ENCODE peak calls at places on chromosomes 4 and X, in ten cellular contexts. K is pancreas, E is IMR-90, I is left ventricle myocardium inferior, V is fibroblast of the aortic adventitia, W is neural crest cell, M is GM20000, Z is NB4, T is heart right ventricle, Q is B cell. P is an unnamed sample.

GRCh38 chrX:71143508-71143907 is 1.1 kb upstream of the NLGN3 start:
- DNase-seq in E (peak), I (peak), K (peak), M (no peak), Q (no peak), T (no peak), Z (no peak), W (no peak), V (peak), P (peak)

GRCh38 chr4:90449626-90450025 is 322.4 kb downstream of the CCSER1 start:
- DNase-seq in E (no peak), V (no peak), Z (no peak), T (no peak), I (no peak), W (no peak), M (no peak), Q (no peak), K (no peak), P (no peak)

GRCh38 chrX:130848763-130849162 is 54.2 kb downstream of the ENOX2 start:
- DNase-seq in E (no peak), Z (no peak), W (no peak), K (no peak), Q (no peak), T (no peak), M (peak), I (no peak), V (no peak), P (no peak)

GRCh38 chr4:140078366-140078765 is 75.6 kb downstream of the MAML3 start:
- DNase-seq in Z (no peak), K (no peak), V (peak), W (no peak), T (peak), E (peak), I (peak), M (no peak), Q (no peak), P (no peak)

GRCh38 chr4:23934915-23935314 is 45.1 kb upstream of the PPARGC1A start:
- DNase-seq in E (peak), Z (peak), Q (no peak), I (peak), M (no peak), K (peak), W (no peak), T (peak), V (peak), P (peak)

GRCh38 chr4:41878170-41878941 is 56.9 kb upstream of the TMEM33 start:
- DNase-seq in M (no peak), I (no peak), T (no peak), W (no peak), Z (no peak), Q (no peak), E (no peak), V (no peak), K (no peak), P (no peak)

GRCh38 chrX:48793935-48794334 is 7.5 kb downstream of the GATA1 start:
- DNase-seq in M (no peak), I (no peak), Q (no peak), K (no peak), W (no peak), E (no peak), T (no peak), V (no peak), Z (no peak), P (no peak)

GRCh38 chr4:16289872-16290554 is 63.7 kb upstream of the TAPT1 start:
- DNase-seq in Z (peak), V (peak), K (no peak), T (peak), E (peak), W (peak), Q (no peak), M (peak), I (no peak), P (no peak)

GRCh38 chr4:16750216-16750615 is 148.2 kb downstream of the LDB2 start:
- DNase-seq in I (no peak), K (no peak), E (no peak), Q (no peak), W (no peak), M (no peak), V (no peak), T (no peak), Z (no peak), P (no peak)

GRCh38 chr4:114178392-114178791 is 198.9 kb upstream of the ARSJ start:
- DNase-seq in Q (no peak), E (no peak), W (no peak), I (no peak), Z (no peak), V (no peak), K (no peak), T (no peak), M (no peak), P (no peak)

GRCh38 chrX:73728518-73729023 is 165.6 kb downstream of the CHIC1 start:
- DNase-seq in K (no peak), E (no peak), M (no peak), V (no peak), T (no peak), I (no peak), Z (no peak), W (no peak), Q (no peak), P (no peak)

GRCh38 chr4:106478152-106478551 is 109.6 kb upstream of the GIMD1 start:
- DNase-seq in Q (no peak), T (no peak), K (no peak), W (no peak), Z (no peak), V (no peak), I (no peak), M (no peak), E (no peak), P (no peak)

GRCh38 chr4:15001248-15001824 is 945 bp upstream of the CPEB2 start:
- DNase-seq in I (peak), T (peak), K (peak), W (peak), V (peak), Q (peak), E (peak), Z (peak), M (peak), P (peak)

GRCh38 chr4:86564795-86565194 is 29.3 kb upstream of the PTPN13 start:
- DNase-seq in M (no peak), I (no peak), T (no peak), K (no peak), Z (peak), V (no peak), W (no peak), E (no peak), Q (no peak), P (peak)

GRCh38 chr4:154004859-154005520 is 216.1 kb upstream of the SFRP2 start:
- DNase-seq in W (no peak), K (no peak), V (peak), Q (no peak), I (no peak), E (no peak), Z (no peak), M (no peak), T (no peak), P (no peak)

GRCh38 chr4:2337896-2338295 is 76.0 kb upstream of the MXD4 start:
- DNase-seq in Q (peak), T (no peak), I (no peak), Z (no peak), W (no peak), E (no peak), M (peak), V (no peak), K (peak), P (no peak)

GRCh38 chr4:7980036-7980435 is 40.4 kb upstream of the AFAP1 start:
- DNase-seq in E (peak), T (no peak), W (no peak), Z (no peak), V (peak), K (no peak), M (no peak), I (no peak), Q (no peak), P (no peak)

GRCh38 chr4:167883271-167883670 is 209.1 kb upstream of the ANXA10 start:
- DNase-seq in I (no peak), Z (no peak), K (no peak), Q (no peak), E (no peak), T (no peak), V (peak), W (no peak), M (no peak), P (no peak)

DNA sequence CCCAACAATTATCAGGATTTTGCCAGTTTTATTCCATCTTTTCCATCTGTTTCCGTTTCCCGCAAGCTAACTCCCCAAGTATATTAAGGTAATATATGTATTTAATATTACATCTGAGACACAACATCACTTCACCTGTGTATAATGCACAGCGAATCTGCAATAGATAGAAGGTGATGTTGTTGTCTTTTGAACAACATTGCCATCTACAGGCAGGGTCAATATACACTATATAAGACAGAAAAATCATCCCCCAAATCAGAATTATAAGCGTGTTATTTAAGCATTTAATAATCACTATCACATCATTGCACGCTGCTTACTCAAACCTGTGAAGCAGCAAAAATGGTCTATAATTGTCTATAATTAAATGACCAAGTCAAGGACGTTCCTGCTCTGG is 1115.5 kb downstream of the NLGN4X start:
- DNase-seq in I (no peak), W (no peak), K (no peak), Z (peak), T (no peak), V (no peak), M (peak), Q (no peak), E (no peak), P (no peak)
- TF ChIP-seq CTCF in I (peak), W (peak), K (peak), Z (peak), T (peak), V (no peak), M (no peak), Q (peak), E (no peak), P (no peak)

DNA sequence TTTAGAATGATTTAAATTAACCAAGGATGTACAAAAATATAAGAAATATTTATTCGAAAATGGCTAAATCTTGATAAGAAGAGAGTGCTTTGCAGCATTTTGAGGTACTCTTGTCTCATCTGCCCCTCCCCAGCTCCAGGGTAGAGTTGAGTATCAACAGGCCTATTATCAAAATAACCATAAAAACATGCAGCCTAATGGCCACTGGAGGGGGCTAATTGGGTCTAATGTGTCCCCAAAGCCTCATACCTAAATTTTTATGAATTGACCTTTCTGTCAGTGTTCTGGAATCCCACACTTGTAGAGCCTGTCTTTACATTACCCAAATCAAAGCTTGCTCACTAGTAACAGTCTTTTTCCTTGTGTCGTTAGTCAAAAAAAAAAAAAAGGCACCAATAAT is 544.9 kb upstream of the CPXCR1 start:
- DNase-seq in I (no peak), M (no peak), E (no peak), Z (no peak), T (no peak), W (no peak), V (no peak), Q (no peak), K (no peak), P (no peak)
- TF ChIP-seq CTCF in I (no peak), M (no peak), E (no peak), Z (no peak), T (no peak), W (no peak), V (no peak), Q (no peak), K (no peak), P (no peak)

DNA sequence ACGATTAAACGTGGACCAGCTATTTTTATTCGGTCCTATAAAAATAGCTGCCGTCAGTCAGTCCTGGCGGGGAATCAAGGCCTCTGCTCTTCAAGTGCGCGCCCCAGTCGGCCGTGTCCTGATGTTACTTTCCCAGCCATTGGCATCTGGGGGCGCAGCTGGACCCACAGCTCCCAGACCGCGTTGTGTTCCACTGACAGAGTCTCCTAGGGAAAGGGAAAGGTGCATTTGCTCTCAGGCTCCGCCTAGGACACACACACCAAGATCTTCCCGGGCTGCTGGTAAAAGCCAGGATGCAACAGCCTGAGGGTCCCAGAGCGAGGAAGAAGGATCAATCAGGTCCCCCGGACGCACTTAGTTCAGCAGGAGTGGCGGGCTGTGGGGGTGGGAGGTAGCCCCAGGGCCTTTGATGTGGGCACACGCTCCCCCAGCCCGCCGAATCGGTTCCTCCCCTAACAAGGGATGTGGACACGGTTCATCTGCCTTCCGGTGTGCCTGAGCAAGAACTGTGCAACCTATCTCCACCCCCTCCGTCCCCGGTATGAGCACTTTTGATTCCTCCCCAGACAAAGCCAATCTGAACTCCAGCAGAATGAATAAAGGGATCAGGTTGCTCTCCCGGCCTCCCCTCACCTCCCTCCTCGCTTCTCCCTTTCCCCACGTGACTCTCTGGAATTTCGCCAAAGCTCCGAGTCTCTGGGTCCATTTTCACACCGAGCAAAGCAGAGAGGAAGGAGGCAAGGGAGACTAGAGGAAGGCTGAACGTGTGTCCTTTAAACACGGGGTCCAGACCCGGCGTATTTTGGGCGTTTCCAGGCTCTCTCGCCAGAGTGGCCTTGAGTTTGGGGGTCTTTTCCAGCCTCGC is 626 bp upstream of the FRAS1 start:
- DNase-seq in E (peak), W (peak), K (peak), Z (peak), Q (peak), V (peak), T (peak), M (peak), I (peak), P (peak)
- TF ChIP-seq CTCF in E (no peak), W (no peak), K (no peak), Z (no peak), Q (no peak), V (no peak), T (no peak), M (no peak), I (peak), P (no peak)

GRCh38 chr4:126790633-126791032 is 842.1 kb upstream of the INTU start:
- DNase-seq in W (no peak), Q (no peak), T (no peak), K (no peak), I (no peak), Z (no peak), E (peak), M (no peak), V (peak), P (peak)
- TF ChIP-seq CTCF in W (no peak), Q (no peak), T (no peak), K (no peak), I (peak), Z (no peak), E (peak), M (no peak), V (peak), P (no peak)

GRCh38 chr4:82601242-82602015 is 39.6 kb upstream of the TMEM150C start:
- DNase-seq in V (no peak), Q (no peak), E (no peak), I (no peak), K (no peak), M (no peak), Z (peak), T (no peak), W (no peak), P (no peak)

GRCh38 chr4:82593416-82593815 is 31.6 kb upstream of the TMEM150C start:
- DNase-seq in M (no peak), K (no peak), Z (no peak), E (no peak), Q (no peak), I (no peak), W (no peak), T (no peak), V (no peak), P (no peak)

GRCh38 chr4:82594466-82594865 is 32.7 kb upstream of the TMEM150C start:
- DNase-seq in I (no peak), Q (no peak), V (no peak), T (no peak), M (no peak), E (no peak), K (no peak), W (no peak), Z (no peak), P (no peak)

GRCh38 chr4:82604522-82604921 is 42.7 kb upstream of the TMEM150C start:
- DNase-seq in E (no peak), T (no peak), I (no peak), Q (no peak), M (no peak), Z (no peak), K (no peak), W (no peak), V (no peak), P (no peak)

DNA sequence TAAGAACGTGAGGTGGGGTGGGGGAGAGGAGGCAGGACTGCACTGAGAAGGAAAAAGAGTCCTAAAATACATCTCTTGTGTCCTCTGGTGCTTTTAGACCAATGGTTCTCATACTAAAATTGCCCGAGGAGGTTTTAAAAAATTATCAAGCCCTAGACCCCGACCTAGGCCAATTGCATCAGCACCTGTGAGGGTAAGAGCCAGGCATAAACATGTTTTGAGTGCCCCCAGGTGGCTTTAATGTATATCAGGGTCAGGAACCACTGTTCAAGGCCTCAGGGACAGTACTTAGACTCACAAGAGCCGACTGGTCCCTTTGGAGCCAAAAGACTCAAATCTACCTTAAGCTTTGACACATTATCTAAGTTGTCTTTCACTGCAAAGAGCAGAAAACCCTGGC is 37.5 kb upstream of the TMEM150C start:
- DNase-seq in W (no peak), I (no peak), V (no peak), M (no peak), Z (peak), Q (no peak), E (no peak), K (no peak), T (no peak), P (no peak)
- TF ChIP-seq CTCF in W (no peak), I (no peak), V (no peak), M (no peak), Z (no peak), Q (no peak), E (no peak), K (no peak), T (no peak), P (no peak)

DNA sequence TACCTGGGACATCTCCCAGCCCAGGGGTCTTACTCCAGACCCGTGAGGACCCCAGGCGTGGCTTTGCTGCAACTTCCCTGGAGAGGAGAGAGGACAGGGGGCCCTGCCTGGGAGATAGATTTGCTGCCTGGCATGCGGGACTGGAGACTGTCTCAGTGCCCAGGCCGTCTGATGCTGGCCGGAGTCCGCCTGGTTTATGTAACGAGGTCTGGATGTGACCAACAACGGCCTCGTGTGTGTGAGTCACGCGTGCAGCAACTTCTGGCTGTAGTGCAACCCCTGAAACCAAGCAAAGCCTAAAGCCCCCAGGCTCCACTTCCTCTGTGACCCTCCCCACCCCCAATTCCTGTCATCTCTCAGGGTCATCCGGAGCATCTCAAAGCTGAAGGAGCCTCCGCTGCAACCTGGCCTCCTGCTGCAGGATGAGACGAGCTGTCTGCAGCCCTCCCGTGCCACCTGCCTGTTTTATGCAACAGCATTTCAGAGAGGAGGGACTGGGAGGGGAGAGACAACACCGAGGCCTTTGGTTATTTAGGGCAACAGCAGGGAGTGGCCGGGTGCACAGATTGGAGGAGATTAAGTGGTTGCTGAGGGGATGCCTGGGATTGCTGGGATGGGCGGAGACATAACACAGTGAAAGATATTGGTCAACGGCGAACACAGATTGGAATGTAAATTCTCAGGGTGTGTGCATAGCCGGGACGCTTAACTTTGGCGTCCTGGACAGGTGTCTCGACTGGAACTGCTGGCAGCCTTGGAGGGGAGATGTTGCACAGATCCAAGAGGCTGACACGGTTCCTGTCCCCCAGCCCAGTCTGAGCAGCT is 16.0 kb downstream of the XG start:
- DNase-seq in E (peak), Q (no peak), K (no peak), W (no peak), M (no peak), V (peak), I (peak), Z (peak), T (peak), P (no peak)
- TF ChIP-seq CTCF in E (no peak), Q (no peak), K (no peak), W (no peak), M (no peak), V (no peak), I (no peak), Z (no peak), T (no peak), P (no peak)

GRCh38 chrX:152600853-152601635 is 36.7 kb upstream of the GABRQ start:
- DNase-seq in T (no peak), M (no peak), Q (no peak), W (no peak), V (no peak), K (no peak), E (no peak), Z (no peak), I (no peak), P (peak)

DNA sequence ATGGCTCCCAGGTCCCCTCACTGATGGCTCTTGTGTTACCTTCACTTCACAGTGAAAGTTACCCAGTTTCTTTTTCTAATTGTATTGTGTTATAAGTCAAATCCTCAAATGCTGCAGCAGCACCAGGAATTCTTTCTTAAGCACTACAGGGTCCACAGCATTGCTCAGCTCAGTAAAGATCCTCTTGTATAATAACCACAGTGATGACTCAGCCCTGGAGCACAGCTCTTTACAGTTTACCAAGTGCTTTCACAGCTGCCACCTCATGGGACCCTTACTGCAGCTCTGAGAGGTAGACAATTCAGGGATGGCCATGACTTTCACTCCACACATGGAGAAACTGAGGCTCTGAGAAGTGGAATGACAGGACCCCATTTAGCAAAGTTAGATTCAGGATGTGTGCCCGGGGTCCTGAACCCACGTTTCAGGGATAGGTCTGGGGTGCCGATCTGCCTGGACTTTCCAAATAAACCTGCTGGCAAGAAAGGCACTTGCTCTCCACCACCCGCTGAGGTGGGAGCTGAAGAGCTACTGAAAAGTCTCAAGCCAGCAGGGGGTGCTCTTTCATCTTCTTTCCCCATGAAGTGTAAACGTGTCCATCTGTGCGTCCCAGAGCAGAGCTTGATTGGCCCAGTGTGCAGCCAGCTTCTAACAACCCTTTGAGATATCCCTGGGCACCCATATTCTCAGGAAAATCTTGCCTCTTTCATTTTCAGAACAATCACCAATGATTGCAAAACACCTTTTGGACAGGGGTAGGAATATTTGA is 35.7 kb upstream of the GABRQ start:
- DNase-seq in W (no peak), I (no peak), V (no peak), M (no peak), K (no peak), Q (no peak), Z (peak), T (no peak), E (no peak), P (no peak)
- TF ChIP-seq CTCF in W (peak), I (no peak), V (no peak), M (no peak), K (no peak), Q (no peak), Z (peak), T (peak), E (no peak), P (no peak)

GRCh38 chrX:102659790-102660757 is 8.8 kb downstream of the GPRASP1 start:
- DNase-seq in W (peak), V (peak), Q (peak), K (peak), M (peak), Z (peak), I (peak), E (peak), T (peak), P (peak)
- TF ChIP-seq CTCF in W (peak), V (peak), Q (peak), K (no peak), M (no peak), Z (no peak), I (peak), E (no peak), T (no peak), P (no peak)